ENCODE peak calls at places on chromosomes 2 and 18, in five cellular contexts. L is CD8-positive, alpha-beta T cell; N is HCT116; G is stomach; Y is cardiac fibroblast. Z is an unnamed sample.

GRCh38 chr2:33136056-33136455 is 189.3 kb downstream of the LTBP1 start:
- DNase-seq in L (no peak), Y (peak), G (no peak), N (no peak), Z (no peak)

GRCh38 chr2:111704246-111704645 is 179.7 kb downstream of the ANAPC1 start:
- DNase-seq in N (no peak), Y (peak), L (no peak), G (no peak), Z (peak)

GRCh38 chr2:239811001-239811798 is 213.9 kb downstream of the NDUFA10 start:
- DNase-seq in N (no peak), L (no peak), G (peak), Y (no peak), Z (no peak)

GRCh38 chr18:11310476-11311086 is 161.2 kb upstream of the PIEZO2 start:
- DNase-seq in N (peak), G (no peak), Y (peak), L (no peak), Z (peak)

GRCh38 chr2:237304763-237305514 is 109.0 kb downstream of the COL6A3 start:
- DNase-seq in Y (peak), N (peak), G (no peak), L (no peak), Z (peak)

GRCh38 chr2:31197166-31197565 is 20.1 kb downstream of the CAPN14 start:
- DNase-seq in Y (no peak), G (no peak), N (no peak), L (no peak), Z (peak)

GRCh38 chr2:187912956-187913355 is 358.7 kb upstream of the TFPI start:
- DNase-seq in Y (peak), G (no peak), L (no peak), N (no peak), Z (peak)

GRCh38 chr18:76837071-76837470 is 14.7 kb downstream of the ZNF236 start:
- DNase-seq in N (no peak), L (no peak), Y (no peak), G (no peak), Z (no peak)

GRCh38 chr18:25350561-25351201 is 1.3 kb downstream of the ZNF521 start:
- DNase-seq in Y (peak), N (no peak), G (no peak), L (no peak), Z (peak)

GRCh38 chr2:234395801-234396478 is 100.9 kb downstream of the ARL4C start:
- DNase-seq in L (no peak), Y (no peak), N (no peak), G (no peak), Z (no peak)

GRCh38 chr18:9711361-9712129 is 3.4 kb downstream of the RAB31 start:
- DNase-seq in N (no peak), Y (no peak), G (no peak), L (no peak), Z (no peak)

GRCh38 chr2:30662268-30663131 is 144.7 kb downstream of the CAPN13 start:
- DNase-seq in L (peak), G (no peak), Y (peak), N (no peak), Z (peak)

GRCh38 chr18:58401191-58401590 is 227.7 kb downstream of the ALPK2 start:
- DNase-seq in G (no peak), N (no peak), Y (no peak), L (no peak), Z (no peak)

GRCh38 chr2:228917195-228917594 is 353.9 kb downstream of the PID1 start:
- DNase-seq in G (no peak), Y (peak), L (no peak), N (no peak), Z (no peak)

GRCh38 chr2:139230881-139231280 is 450.7 kb upstream of the NXPH2 start:
- DNase-seq in G (no peak), N (no peak), Y (no peak), L (no peak), Z (no peak)

GRCh38 chr2:39920318-39920775 is 141.3 kb upstream of the THUMPD2 start:
- DNase-seq in L (no peak), N (no peak), G (no peak), Y (no peak), Z (no peak)

GRCh38 chr18:58937913-58938312 is 73.2 kb downstream of the ZNF532 start:
- DNase-seq in L (no peak), N (no peak), Y (peak), G (no peak), Z (no peak)

GRCh38 chr18:31301201-31301655 is 16.7 kb upstream of the DSG1 start:
- DNase-seq in G (no peak), N (no peak), Y (no peak), L (no peak), Z (peak)

GRCh38 chr2:205612661-205613060 is 69.6 kb upstream of the NRP2 start:
- DNase-seq in N (no peak), G (no peak), Y (no peak), L (no peak), Z (no peak)

GRCh38 chr2:176284451-176285049 is 15.3 kb downstream of the MTX2 start:
- DNase-seq in G (no peak), L (no peak), Y (no peak), N (no peak), Z (no peak)

GRCh38 chr2:94870392-94871225 is 621 bp upstream of the TEKT4 start:
- DNase-seq in G (no peak), N (no peak), Y (no peak), L (peak), Z (no peak)

GRCh38 chr18:9210996-9211395 is 74.4 kb downstream of the ANKRD12 start:
- DNase-seq in Y (peak), N (no peak), L (no peak), G (no peak), Z (no peak)

GRCh38 chr2:207107551-207107950 is 58.2 kb downstream of the KLF7 start:
- DNase-seq in N (no peak), Y (no peak), L (peak), G (no peak), Z (no peak)

GRCh38 chr2:177549171-177549570 is 156.6 kb downstream of the AGPS start:
- DNase-seq in G (no peak), N (no peak), Y (no peak), L (no peak), Z (no peak)

GRCh38 chr18:78557371-78557770 is 422.2 kb upstream of the SALL3 start:
- DNase-seq in G (no peak), L (no peak), Y (no peak), N (no peak), Z (no peak)

GRCh38 chr2:178195390-178196166 is 1.3 kb downstream of the OSBPL6 start:
- DNase-seq in N (no peak), L (no peak), G (no peak), Y (no peak), Z (no peak)

GRCh38 chr2:157587576-157587975 is 41.1 kb downstream of the ACVR1C start:
- DNase-seq in N (no peak), G (no peak), L (no peak), Y (no peak), Z (peak)

GRCh38 chr2:110149330-110150220 is 34.0 kb upstream of the MALL start:
- DNase-seq in N (peak), G (no peak), L (no peak), Y (peak), Z (peak)

GRCh38 chr2:127053731-127054603 is 53.0 kb downstream of the BIN1 start:
- DNase-seq in G (peak), N (no peak), Y (no peak), L (no peak), Z (no peak)

GRCh38 chr2:96767135-96767871 is 6.6 kb downstream of the CNNM4 start:
- DNase-seq in G (no peak), N (no peak), Y (no peak), L (no peak), Z (no peak)

GRCh38 chr2:189609853-189610252 is 29.3 kb upstream of the SLC40A1 start:
- DNase-seq in L (no peak), G (no peak), N (no peak), Y (peak), Z (no peak)

GRCh38 chr2:106117882-106118684 is 76.0 kb downstream of the UXS1 start:
- DNase-seq in G (peak), Y (no peak), L (no peak), N (no peak), Z (peak)

GRCh38 chr18:54736981-54737380 is 91.3 kb upstream of the RAB27B start:
- DNase-seq in G (no peak), N (no peak), L (no peak), Y (peak), Z (peak)

GRCh38 chr2:172039011-172039704 is 39.4 kb downstream of the METAP1D start:
- DNase-seq in Y (no peak), L (no peak), N (no peak), G (no peak), Z (no peak)

GRCh38 chr2:126634273-126634861 is 21.6 kb upstream of the GYPC start:
- DNase-seq in Y (peak), G (no peak), L (peak), N (peak), Z (peak)

GRCh38 chr18:74356959-74357358 is 41.3 kb downstream of the C18orf63 start:
- DNase-seq in Y (no peak), L (no peak), N (no peak), G (no peak), Z (no peak)

GRCh38 chr2:74146929-74147728 is 583 bp downstream of the BOLA3 start:
- DNase-seq in G (no peak), N (no peak), L (no peak), Y (peak), Z (peak)

DNA sequence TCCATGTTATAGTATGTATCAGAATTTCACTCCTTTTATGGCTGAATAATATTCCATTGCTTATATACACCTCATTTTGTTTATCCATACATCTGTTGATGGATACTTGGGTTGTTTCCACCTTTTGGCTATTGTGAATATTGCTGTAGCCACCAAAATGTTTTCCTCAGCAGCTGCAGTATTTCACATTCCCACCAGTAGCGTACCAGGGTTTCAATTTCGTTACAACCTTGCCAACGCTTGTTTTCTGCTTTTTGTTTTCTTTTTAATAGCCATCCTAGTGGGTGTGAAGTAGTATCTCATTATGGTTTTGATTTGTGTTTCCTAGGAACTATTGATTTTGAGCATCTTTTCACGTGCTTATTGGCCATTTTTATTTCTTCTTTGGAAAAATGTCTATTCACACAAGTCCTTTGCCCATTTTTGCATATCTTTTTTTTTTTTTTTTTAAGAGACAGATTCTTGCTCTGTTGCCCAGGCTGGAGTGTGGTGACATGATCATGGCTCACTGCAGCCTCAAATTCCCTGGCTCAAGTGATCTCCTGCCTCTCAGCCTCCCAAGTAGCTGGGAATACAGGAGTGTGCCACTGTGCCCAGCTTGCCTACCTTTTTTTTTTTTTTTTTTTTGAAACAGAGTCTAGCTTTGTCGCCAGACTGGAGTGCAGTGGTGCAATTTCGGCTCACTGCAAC is 14.2 kb downstream of the UBXN2A start:
- DNase-seq in N (no peak), Y (no peak), G (no peak), L (no peak), Z (no peak)
- TF ChIP-seq CTCF in N (no peak), Y (peak), G (no peak), L (no peak), Z (no peak)

DNA sequence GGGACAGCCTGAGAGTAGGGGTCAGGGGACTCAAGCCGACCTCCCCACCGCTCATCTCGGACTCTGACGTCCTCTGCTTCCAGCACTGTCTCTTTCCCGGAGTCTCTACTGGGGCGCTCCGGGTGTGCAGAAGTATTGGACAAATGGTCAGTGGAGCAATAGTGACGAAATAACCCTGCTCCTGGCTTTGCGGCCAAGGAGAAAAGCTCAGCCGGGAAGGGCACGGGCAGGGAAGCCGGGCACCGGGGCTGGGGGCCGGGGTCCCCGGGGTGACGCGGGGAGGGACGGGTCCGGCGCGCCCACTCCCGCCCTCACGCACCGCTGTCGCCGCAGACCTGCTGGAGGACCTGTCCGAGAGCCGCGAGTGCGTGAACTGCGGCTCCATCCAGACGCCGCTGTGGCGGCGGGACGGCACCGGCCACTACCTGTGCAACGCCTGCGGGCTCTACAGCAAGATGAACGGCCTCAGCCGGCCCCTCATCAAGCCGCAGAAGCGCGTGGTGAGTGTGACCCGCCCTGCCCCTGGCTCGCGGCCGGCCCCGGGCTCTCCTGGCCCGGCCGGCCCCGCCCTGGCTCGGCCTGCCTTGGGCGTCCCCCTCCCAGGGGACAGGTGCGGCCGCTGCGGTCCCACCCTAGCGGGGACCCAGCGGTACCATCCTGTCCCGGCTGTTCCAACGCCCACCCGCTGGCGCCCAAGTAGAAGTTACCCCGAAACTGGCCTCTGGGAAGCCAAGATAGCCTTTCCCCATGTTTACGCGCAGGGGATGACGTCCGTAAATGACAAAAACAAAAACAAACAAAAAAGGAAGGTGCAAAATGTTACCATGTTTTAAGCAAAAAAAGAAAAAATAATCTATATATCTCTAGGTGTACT is 7.5 kb downstream of the GATA6 start:
- DNase-seq in Y (peak), N (no peak), L (no peak), G (no peak), Z (no peak)
- H3K4me3 ChIP-seq in Y (peak), N (no peak), L (no peak), G (peak), Z (no peak)

GRCh38 chr18:45335644-45336043 is 279.6 kb upstream of the SLC14A2 start:
- DNase-seq in L (no peak), Y (no peak), G (no peak), N (no peak), Z (peak)
- TF ChIP-seq CTCF in L (no peak), Y (no peak), G (no peak), N (no peak), Z (no peak)

GRCh38 chr2:174692256-174692830 is 71.9 kb downstream of the CHRNA1 start:
- DNase-seq in N (no peak), L (no peak), G (no peak), Y (peak), Z (no peak)
- H3K4me3 ChIP-seq in N (no peak), L (no peak), G (no peak), Y (no peak), Z (no peak)

GRCh38 chr2:36918307-36918706 is 48.0 kb downstream of the STRN start:
- DNase-seq in Y (peak), N (no peak), L (no peak), G (no peak), Z (no peak)
- TF ChIP-seq CTCF in Y (peak), N (peak), L (peak), G (peak), Z (peak)

DNA sequence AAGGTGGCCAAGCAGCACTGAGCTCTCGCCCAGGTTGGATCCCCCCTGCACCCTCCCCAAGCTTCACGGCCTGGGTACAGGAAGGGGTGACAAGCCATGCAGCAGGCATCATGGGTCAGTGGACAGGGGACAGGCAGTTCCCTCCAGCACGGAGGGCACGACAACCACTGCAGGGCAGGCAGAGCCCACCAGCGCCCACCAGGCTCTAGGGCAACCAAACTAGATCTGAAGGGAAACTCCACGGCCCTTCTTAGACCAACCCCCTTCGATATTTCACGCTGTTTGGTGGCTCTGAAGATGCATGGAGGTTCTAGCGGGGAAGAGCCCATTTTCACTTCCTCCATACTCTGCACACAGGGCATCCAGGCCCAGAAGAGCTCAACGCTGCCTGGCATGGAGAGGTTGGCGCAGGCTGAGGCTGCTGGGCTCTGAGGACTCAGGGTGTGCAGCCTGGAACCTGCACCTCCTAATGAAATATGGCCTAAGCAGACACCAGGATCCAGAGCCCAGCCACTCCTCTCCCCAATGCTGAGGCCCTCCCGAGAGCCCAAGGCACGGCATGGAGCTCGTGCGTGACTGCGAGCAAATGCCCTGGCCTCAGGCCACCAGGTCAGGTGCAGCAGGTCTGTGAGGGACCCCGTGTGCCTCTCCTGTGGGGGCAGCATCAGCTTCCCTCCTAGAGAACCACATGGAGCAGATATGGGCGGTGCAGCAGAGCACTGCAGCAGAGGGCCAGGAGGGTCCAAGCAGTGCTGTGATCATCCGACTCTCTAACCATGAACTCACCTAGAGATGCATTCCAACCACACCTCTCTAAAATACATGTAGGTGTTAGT is 8.7 kb upstream of the MTERF4 start:
- DNase-seq in Y (no peak), L (peak), G (no peak), N (no peak), Z (no peak)
- H3K4me3 ChIP-seq in Y (no peak), L (peak), G (no peak), N (no peak), Z (no peak)

DNA sequence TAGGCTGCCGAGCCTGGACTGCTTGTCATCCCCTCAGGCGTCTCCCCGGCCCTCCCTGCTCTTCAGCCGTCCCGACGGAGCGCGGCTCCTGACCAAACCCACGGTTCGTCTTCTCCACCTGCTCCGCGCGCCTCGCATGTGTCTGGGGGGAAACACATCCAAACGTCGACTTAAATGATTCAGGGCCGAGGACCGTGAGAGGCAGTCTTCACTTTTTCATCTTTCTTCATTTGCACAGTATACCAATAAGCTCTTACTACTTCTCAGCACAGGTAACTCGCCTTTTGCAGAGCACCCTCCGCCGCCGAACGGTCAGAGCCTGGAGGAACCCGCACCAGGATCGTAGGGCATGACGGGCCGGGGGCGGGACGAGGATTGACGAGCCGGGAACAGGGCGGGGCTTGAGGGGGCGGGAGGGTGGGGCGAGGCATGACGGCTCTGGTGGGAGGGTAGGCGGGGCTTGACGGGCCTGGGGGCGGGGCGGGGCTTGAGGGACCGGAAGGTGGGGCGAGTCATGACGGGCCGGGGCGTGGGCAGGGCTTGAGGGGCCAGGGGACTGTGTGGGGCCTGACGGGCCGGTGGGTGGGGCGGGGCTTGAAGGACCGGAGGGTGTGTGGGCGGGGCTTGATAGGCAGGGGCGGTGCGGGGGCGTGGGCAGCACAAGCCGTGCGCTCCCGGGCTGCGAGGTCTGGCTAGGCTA is at the start of gene SEH1L:
- DNase-seq in L (peak), G (peak), Y (peak), N (peak), Z (peak)
- TF ChIP-seq CTCF in L (no peak), G (no peak), Y (no peak), N (no peak), Z (no peak)

GRCh38 chr18:70499218-70499691 is 210.4 kb downstream of the SOCS6 start:
- DNase-seq in N (no peak), Y (no peak), G (no peak), L (no peak), Z (no peak)
- H3K4me3 ChIP-seq in N (no peak), Y (no peak), G (no peak), L (no peak), Z (no peak)

Z was measured in epithelial cell of esophagus.